ENCODE peak calls at places on chromosome 1, in seven cellular contexts. One of them, this sample, is unnamed.
A peak's percentile ranks its signal among the peaks of the same experiment; 100 is the strongest.

GRCh38 chr1:235181561-235182245 is 20.7 kb upstream of the RBM34 start:
- ATAC-seq in aorta: no peak
- ATAC-seq in left lung: no peak
- ATAC-seq in lower lobe of right lung: no peak
- ATAC-seq in GM12878: no peak
- ATAC-seq in body of pancreas: no peak
- ATAC-seq in HCT116: no peak
- ATAC-seq in this sample: no peak

GRCh38 chr1:221907531-221907930 is 165.6 kb upstream of the DUSP10 start:
- ATAC-seq in aorta: no peak
- ATAC-seq in left lung: no peak
- ATAC-seq in lower lobe of right lung: no peak
- ATAC-seq in GM12878: no peak
- ATAC-seq in body of pancreas: no peak
- ATAC-seq in HCT116: no peak
- ATAC-seq in this sample: no peak

GRCh38 chr1:62175568-62176179 is 19.0 kb upstream of the L1TD1 start:
- ATAC-seq in aorta: no peak
- ATAC-seq in left lung: peak; percentile 83
- ATAC-seq in lower lobe of right lung: no peak
- ATAC-seq in GM12878: peak; percentile 75
- ATAC-seq in body of pancreas: peak; percentile 42
- ATAC-seq in HCT116: peak; percentile 81
- ATAC-seq in this sample: no peak

GRCh38 chr1:40076895-40077312 is 20.1 kb downstream of the PPT1 start:
- ATAC-seq in aorta: peak; percentile 57
- ATAC-seq in left lung: peak; percentile 62
- ATAC-seq in lower lobe of right lung: peak; percentile 21
- ATAC-seq in GM12878: no peak
- ATAC-seq in body of pancreas: no peak
- ATAC-seq in HCT116: no peak
- ATAC-seq in this sample: peak; percentile 88

GRCh38 chr1:64162804-64163203 is 40.6 kb upstream of the UBE2U start:
- ATAC-seq in aorta: no peak
- ATAC-seq in left lung: no peak
- ATAC-seq in lower lobe of right lung: no peak
- ATAC-seq in GM12878: no peak
- ATAC-seq in body of pancreas: no peak
- ATAC-seq in HCT116: no peak
- ATAC-seq in this sample: no peak

GRCh38 chr1:247440001-247440620 is 17.8 kb downstream of the OR2B11 start:
- ATAC-seq in aorta: no peak
- ATAC-seq in left lung: peak; percentile 66
- ATAC-seq in lower lobe of right lung: peak; percentile 63
- ATAC-seq in GM12878: peak; percentile 96
- ATAC-seq in body of pancreas: no peak
- ATAC-seq in HCT116: no peak
- ATAC-seq in this sample: no peak

GRCh38 chr1:154264454-154264853 is 8.0 kb upstream of the HAX1 start:
- ATAC-seq in aorta: no peak
- ATAC-seq in left lung: no peak
- ATAC-seq in lower lobe of right lung: no peak
- ATAC-seq in GM12878: no peak
- ATAC-seq in body of pancreas: no peak
- ATAC-seq in HCT116: no peak
- ATAC-seq in this sample: no peak

GRCh38 chr1:83545450-83545849 is 453.5 kb downstream of the TTLL7 start:
- ATAC-seq in aorta: no peak
- ATAC-seq in left lung: no peak
- ATAC-seq in lower lobe of right lung: no peak
- ATAC-seq in GM12878: no peak
- ATAC-seq in body of pancreas: no peak
- ATAC-seq in HCT116: peak; percentile 57
- ATAC-seq in this sample: no peak

DNA sequence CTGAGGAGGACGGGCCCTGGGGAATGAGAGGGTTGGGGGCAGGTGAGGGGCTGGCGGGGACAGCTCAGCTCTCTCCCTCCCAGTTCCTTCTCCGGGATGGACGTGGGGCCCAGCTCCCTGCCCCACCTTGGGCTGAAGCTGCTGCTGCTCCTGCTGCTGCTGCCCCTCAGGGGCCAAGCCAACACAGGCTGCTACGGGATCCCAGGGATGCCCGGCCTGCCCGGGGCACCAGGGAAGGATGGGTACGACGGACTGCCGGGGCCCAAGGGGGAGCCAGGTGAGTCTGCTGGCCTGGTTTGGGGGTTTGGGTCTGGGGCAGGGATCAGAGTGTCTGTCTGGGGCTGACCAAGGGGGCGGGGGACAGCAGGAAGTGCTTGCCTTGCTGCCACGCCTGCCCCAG is 495 bp downstream of the C1QC start:
- ATAC-seq in aorta: no peak
- ATAC-seq in left lung: no peak
- ATAC-seq in lower lobe of right lung: no peak
- ATAC-seq in GM12878: no peak
- ATAC-seq in body of pancreas: no peak
- ATAC-seq in HCT116: no peak
- ATAC-seq in this sample: no peak
- H3K4me1 ChIP-seq in aorta: no peaks in the 10 kb centered on the region
- H3K4me1 ChIP-seq in left lung: peaks cover 4% of the 10 kb centered on the region
- H3K4me1 ChIP-seq in lower lobe of right lung: peaks cover 4% of the 10 kb centered on the region
- H3K4me1 ChIP-seq in GM12878: no peaks in the 10 kb centered on the region
- H3K4me1 ChIP-seq in body of pancreas: peaks cover 5% of the 10 kb centered on the region
- H3K4me1 ChIP-seq in HCT116: no peaks in the 10 kb centered on the region
- H3K4me1 ChIP-seq in this sample: no peaks in the 10 kb centered on the region

DNA sequence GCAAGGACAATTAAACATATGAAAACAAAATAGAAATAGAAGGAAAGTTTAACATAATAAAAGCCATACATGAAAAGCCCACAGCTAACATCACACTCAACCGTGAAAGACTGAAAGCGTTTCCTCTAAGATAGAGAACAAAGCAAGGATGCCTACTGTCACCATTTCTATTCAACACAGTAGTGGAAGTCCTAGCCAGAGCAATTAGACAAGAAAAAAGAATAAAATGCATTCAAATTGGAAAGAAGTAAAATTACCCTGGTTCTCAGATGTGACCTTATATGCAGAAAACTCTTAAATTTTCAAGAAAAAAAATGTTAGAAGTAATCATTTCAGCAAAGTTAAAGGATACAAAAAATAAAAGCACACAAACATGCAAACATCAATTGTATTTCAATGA is 34.0 kb downstream of the ZNF644 start:
- ATAC-seq in aorta: no peak
- ATAC-seq in left lung: no peak
- ATAC-seq in lower lobe of right lung: no peak
- ATAC-seq in GM12878: no peak
- ATAC-seq in body of pancreas: no peak
- ATAC-seq in HCT116: no peak
- ATAC-seq in this sample: no peak
- H3K4me1 ChIP-seq in aorta: no peaks in the 10 kb centered on the region
- H3K4me1 ChIP-seq in left lung: no peaks in the 10 kb centered on the region
- H3K4me1 ChIP-seq in lower lobe of right lung: peaks cover 5% of the 10 kb centered on the region
- H3K4me1 ChIP-seq in GM12878: peaks cover 8% of the 10 kb centered on the region
- H3K4me1 ChIP-seq in body of pancreas: peaks cover 15% of the 10 kb centered on the region
- H3K4me1 ChIP-seq in HCT116: no peaks in the 10 kb centered on the region
- H3K4me1 ChIP-seq in this sample: peaks cover 31% of the 10 kb centered on the region

GRCh38 chr1:208528577-208529240 is 284.5 kb upstream of the PLXNA2 start:
- ATAC-seq in aorta: no peak
- ATAC-seq in left lung: no peak
- ATAC-seq in lower lobe of right lung: no peak
- ATAC-seq in GM12878: no peak
- ATAC-seq in body of pancreas: no peak
- ATAC-seq in HCT116: no peak
- ATAC-seq in this sample: no peak
- H3K4me1 ChIP-seq in aorta: no peaks in the 10 kb centered on the region
- H3K4me1 ChIP-seq in left lung: no peaks in the 10 kb centered on the region
- H3K4me1 ChIP-seq in lower lobe of right lung: no peaks in the 10 kb centered on the region
- H3K4me1 ChIP-seq in GM12878: no peaks in the 10 kb centered on the region
- H3K4me1 ChIP-seq in body of pancreas: no peaks in the 10 kb centered on the region
- H3K4me1 ChIP-seq in HCT116: no peaks in the 10 kb centered on the region
- H3K4me1 ChIP-seq in this sample: no peaks in the 10 kb centered on the region

GRCh38 chr1:239811211-239811902 is 280.3 kb upstream of the FMN2 start:
- ATAC-seq in aorta: no peak
- ATAC-seq in left lung: no peak
- ATAC-seq in lower lobe of right lung: no peak
- ATAC-seq in GM12878: no peak
- ATAC-seq in body of pancreas: no peak
- ATAC-seq in HCT116: no peak
- ATAC-seq in this sample: no peak

GRCh38 chr1:239815074-239815473 is 276.6 kb upstream of the FMN2 start:
- ATAC-seq in aorta: no peak
- ATAC-seq in left lung: no peak
- ATAC-seq in lower lobe of right lung: no peak
- ATAC-seq in GM12878: no peak
- ATAC-seq in body of pancreas: no peak
- ATAC-seq in HCT116: no peak
- ATAC-seq in this sample: no peak

GRCh38 chr1:239814306-239814881 is 277.3 kb upstream of the FMN2 start:
- ATAC-seq in aorta: peak; percentile 65
- ATAC-seq in left lung: peak; percentile 68
- ATAC-seq in lower lobe of right lung: no peak
- ATAC-seq in GM12878: no peak
- ATAC-seq in body of pancreas: peak; percentile 18
- ATAC-seq in HCT116: no peak
- ATAC-seq in this sample: peak; percentile 84

GRCh38 chr1:239810071-239810481 is 281.6 kb upstream of the FMN2 start:
- ATAC-seq in aorta: no peak
- ATAC-seq in left lung: no peak
- ATAC-seq in lower lobe of right lung: no peak
- ATAC-seq in GM12878: no peak
- ATAC-seq in body of pancreas: no peak
- ATAC-seq in HCT116: no peak
- ATAC-seq in this sample: no peak

GRCh38 chr1:239812580-239812979 is 279.1 kb upstream of the FMN2 start:
- ATAC-seq in aorta: no peak
- ATAC-seq in left lung: no peak
- ATAC-seq in lower lobe of right lung: no peak
- ATAC-seq in GM12878: no peak
- ATAC-seq in body of pancreas: no peak
- ATAC-seq in HCT116: no peak
- ATAC-seq in this sample: no peak
- H3K4me1 ChIP-seq in aorta: peaks cover 2% of the 10 kb centered on the region
- H3K4me1 ChIP-seq in left lung: no peaks in the 10 kb centered on the region
- H3K4me1 ChIP-seq in lower lobe of right lung: peaks cover 9% of the 10 kb centered on the region
- H3K4me1 ChIP-seq in GM12878: no peaks in the 10 kb centered on the region
- H3K4me1 ChIP-seq in body of pancreas: no peaks in the 10 kb centered on the region
- H3K4me1 ChIP-seq in HCT116: no peaks in the 10 kb centered on the region
- H3K4me1 ChIP-seq in this sample: peaks cover 12% of the 10 kb centered on the region

GRCh38 chr1:159922499-159923202 is 2.7 kb downstream of the TAGLN2 start:
- ATAC-seq in aorta: peak; percentile 3
- ATAC-seq in left lung: peak; percentile 8
- ATAC-seq in lower lobe of right lung: peak; percentile 29
- ATAC-seq in GM12878: peak; percentile 12
- ATAC-seq in body of pancreas: no peak
- ATAC-seq in HCT116: no peak
- ATAC-seq in this sample: peak; percentile 11
- H3K4me1 ChIP-seq in aorta: no peaks in the 10 kb centered on the region
- H3K4me1 ChIP-seq in left lung: peaks cover 31% of the 10 kb centered on the region
- H3K4me1 ChIP-seq in lower lobe of right lung: peaks cover 71% of the 10 kb centered on the region
- H3K4me1 ChIP-seq in GM12878: peaks cover 30% of the 10 kb centered on the region
- H3K4me1 ChIP-seq in body of pancreas: peaks cover 59% of the 10 kb centered on the region
- H3K4me1 ChIP-seq in HCT116: peaks cover 21% of the 10 kb centered on the region
- H3K4me1 ChIP-seq in this sample: no peaks in the 10 kb centered on the region

DNA sequence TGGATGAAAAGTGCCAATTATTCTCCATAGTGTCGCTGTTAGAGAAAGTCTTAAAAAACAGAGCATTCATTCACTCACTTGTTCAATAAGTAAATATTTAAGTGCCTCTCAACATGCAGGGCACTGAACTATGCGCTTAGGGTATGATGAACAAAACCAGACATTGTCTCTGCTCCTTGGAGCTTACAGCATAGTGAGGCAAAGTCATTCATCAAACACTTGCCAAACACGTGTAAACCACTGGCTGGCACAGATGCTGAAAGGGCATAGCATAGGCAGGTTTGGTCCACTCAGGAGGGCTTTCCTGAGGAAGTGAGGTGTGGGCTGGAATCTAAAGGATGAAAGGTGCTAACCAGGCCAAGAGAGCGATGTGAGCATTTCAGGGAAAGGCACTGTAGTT is 27.6 kb upstream of the RD3 start:
- ATAC-seq in aorta: no peak
- ATAC-seq in left lung: no peak
- ATAC-seq in lower lobe of right lung: no peak
- ATAC-seq in GM12878: no peak
- ATAC-seq in body of pancreas: no peak
- ATAC-seq in HCT116: no peak
- ATAC-seq in this sample: no peak
- H3K4me1 ChIP-seq in aorta: no peaks in the 10 kb centered on the region
- H3K4me1 ChIP-seq in left lung: no peaks in the 10 kb centered on the region
- H3K4me1 ChIP-seq in lower lobe of right lung: peaks cover 15% of the 10 kb centered on the region
- H3K4me1 ChIP-seq in GM12878: peaks cover 58% of the 10 kb centered on the region
- H3K4me1 ChIP-seq in body of pancreas: peaks cover 16% of the 10 kb centered on the region
- H3K4me1 ChIP-seq in HCT116: peaks cover 26% of the 10 kb centered on the region
- H3K4me1 ChIP-seq in this sample: no peaks in the 10 kb centered on the region

GRCh38 chr1:232549998-232550397 is 79.9 kb downstream of the SIPA1L2 start:
- ATAC-seq in aorta: no peak
- ATAC-seq in left lung: no peak
- ATAC-seq in lower lobe of right lung: no peak
- ATAC-seq in GM12878: no peak
- ATAC-seq in body of pancreas: no peak
- ATAC-seq in HCT116: no peak
- ATAC-seq in this sample: no peak
- H3K4me1 ChIP-seq in aorta: no peaks in the 10 kb centered on the region
- H3K4me1 ChIP-seq in left lung: peaks cover 12% of the 10 kb centered on the region
- H3K4me1 ChIP-seq in lower lobe of right lung: peaks cover 25% of the 10 kb centered on the region
- H3K4me1 ChIP-seq in GM12878: no peaks in the 10 kb centered on the region
- H3K4me1 ChIP-seq in body of pancreas: no peaks in the 10 kb centered on the region
- H3K4me1 ChIP-seq in HCT116: no peaks in the 10 kb centered on the region
- H3K4me1 ChIP-seq in this sample: peaks cover 20% of the 10 kb centered on the region

GRCh38 chr1:208217774-208218173 is 26.4 kb downstream of the PLXNA2 start:
- ATAC-seq in aorta: peak; percentile 44
- ATAC-seq in left lung: no peak
- ATAC-seq in lower lobe of right lung: no peak
- ATAC-seq in GM12878: no peak
- ATAC-seq in body of pancreas: no peak
- ATAC-seq in HCT116: no peak
- ATAC-seq in this sample: no peak

GRCh38 chr1:208216806-208217205 is 27.4 kb downstream of the PLXNA2 start:
- ATAC-seq in aorta: no peak
- ATAC-seq in left lung: no peak
- ATAC-seq in lower lobe of right lung: no peak
- ATAC-seq in GM12878: no peak
- ATAC-seq in body of pancreas: no peak
- ATAC-seq in HCT116: no peak
- ATAC-seq in this sample: no peak

GRCh38 chr1:208215393-208215792 is 28.8 kb downstream of the PLXNA2 start:
- ATAC-seq in aorta: no peak
- ATAC-seq in left lung: no peak
- ATAC-seq in lower lobe of right lung: no peak
- ATAC-seq in GM12878: no peak
- ATAC-seq in body of pancreas: no peak
- ATAC-seq in HCT116: no peak
- ATAC-seq in this sample: no peak

GRCh38 chr1:208213786-208214185 is 30.4 kb downstream of the PLXNA2 start:
- ATAC-seq in aorta: no peak
- ATAC-seq in left lung: peak; percentile 55
- ATAC-seq in lower lobe of right lung: peak; percentile 62
- ATAC-seq in GM12878: no peak
- ATAC-seq in body of pancreas: no peak
- ATAC-seq in HCT116: no peak
- ATAC-seq in this sample: peak; percentile 41

GRCh38 chr1:208216062-208216461 is 28.1 kb downstream of the PLXNA2 start:
- ATAC-seq in aorta: no peak
- ATAC-seq in left lung: no peak
- ATAC-seq in lower lobe of right lung: no peak
- ATAC-seq in GM12878: no peak
- ATAC-seq in body of pancreas: no peak
- ATAC-seq in HCT116: no peak
- ATAC-seq in this sample: no peak
- H3K4me1 ChIP-seq in aorta: peaks cover 8% of the 10 kb centered on the region
- H3K4me1 ChIP-seq in left lung: peaks cover 38% of the 10 kb centered on the region
- H3K4me1 ChIP-seq in lower lobe of right lung: peaks cover 89% of the 10 kb centered on the region
- H3K4me1 ChIP-seq in GM12878: no peaks in the 10 kb centered on the region
- H3K4me1 ChIP-seq in body of pancreas: peaks cover 38% of the 10 kb centered on the region
- H3K4me1 ChIP-seq in HCT116: no peaks in the 10 kb centered on the region
- H3K4me1 ChIP-seq in this sample: peaks cover 37% of the 10 kb centered on the region